ENCODE peak calls at places on chromosomes 13 and 19, in six cellular contexts. K, X, P, L, V and S are unnamed samples.

GRCh38 chr13:51727634-51728274 is 76.2 kb downstream of the DHRS12 start:
- DNase-seq in P (no peak), V (no peak), L (no peak), X (no peak), K (no peak), S (no peak)

GRCh38 chr13:111344471-111345191 is 24.2 kb downstream of the TEX29 start:
- DNase-seq in L (peak; percentile 66), P (peak; percentile 94), V (peak; percentile 70), X (peak; percentile 71), K (peak; percentile 92), S (peak; percentile 95)

GRCh38 chr13:43387880-43388279 is 364.5 kb downstream of the DNAJC15 start:
- DNase-seq in P (no peak), X (no peak), L (no peak), V (no peak), K (no peak), S (no peak)

GRCh38 chr13:87042946-87043345 is 628.2 kb upstream of the SLITRK5 start:
- DNase-seq in K (peak; percentile 51), X (no peak), P (no peak), L (no peak), V (no peak), S (no peak)

GRCh38 chr13:106295971-106296370 is 239.5 kb downstream of the EFNB2 start:
- DNase-seq in K (no peak), L (no peak), P (no peak), V (no peak), X (no peak), S (no peak)

GRCh38 chr13:50686547-50686946 is 156.9 kb downstream of the DLEU7 start:
- DNase-seq in L (no peak), X (no peak), K (no peak), V (no peak), P (no peak), S (no peak)

GRCh38 chr13:39350461-39350881 is 252.5 kb downstream of the LHFPL6 start:
- DNase-seq in L (no peak), X (no peak), P (no peak), K (no peak), V (no peak), S (no peak)

GRCh38 chr19:18834644-18834984 is 2.9 kb downstream of the UPF1 start:
- DNase-seq in V (no peak), P (no peak), K (no peak), X (no peak), L (no peak), S (no peak)

GRCh38 chr19:7789447-7789846 is 26.4 kb downstream of the CLEC4M start:
- DNase-seq in P (peak; percentile 19), L (no peak), X (no peak), V (peak; percentile 89), K (no peak), S (peak; percentile 91)

GRCh38 chr13:25943666-25944065 is 108.2 kb downstream of the SHISA2 start:
- DNase-seq in V (no peak), X (no peak), K (no peak), L (peak; percentile 46), P (no peak), S (no peak)

GRCh38 chr13:111122056-111122455 is 6.9 kb downstream of the ARHGEF7 start:
- DNase-seq in L (no peak), K (peak; percentile 59), P (no peak), V (peak; percentile 43), X (no peak), S (no peak)

GRCh38 chr13:46575843-46576242 is 22.9 kb downstream of the LRCH1 start:
- DNase-seq in V (no peak), L (peak; percentile 69), K (peak; percentile 89), P (no peak), X (no peak), S (no peak)

GRCh38 chr19:4591296-4591695 is 31.8 kb upstream of the SEMA6B start:
- DNase-seq in K (no peak), L (no peak), V (no peak), P (no peak), X (no peak), S (no peak)

GRCh38 chr19:41916033-41916424 is 12.2 kb downstream of the ERFL start:
- DNase-seq in V (no peak), L (no peak), X (no peak), P (no peak), K (no peak), S (no peak)

GRCh38 chr13:67107973-67108372 is 122.2 kb downstream of the PCDH9 start:
- DNase-seq in L (no peak), V (no peak), X (no peak), P (no peak), K (no peak), S (no peak)

GRCh38 chr13:111429064-111429558 is 108.7 kb downstream of the TEX29 start:
- DNase-seq in X (peak; percentile 37), V (peak; percentile 88), K (peak; percentile 18), L (peak; percentile 4), P (peak; percentile 71), S (peak; percentile 82)

GRCh38 chr13:104296301-104296700 is 1230.1 kb upstream of the SLC10A2 start:
- DNase-seq in P (no peak), X (no peak), K (no peak), L (peak; percentile 18), V (no peak), S (no peak)

GRCh38 chr13:70960841-70961443 is 852.7 kb upstream of the KLHL1 start:
- DNase-seq in K (peak; percentile 13), L (peak; percentile 50), P (peak; percentile 27), X (peak; percentile 29), V (no peak), S (no peak)

GRCh38 chr19:5821521-5822180 is 16.8 kb downstream of the NRTN start:
- DNase-seq in V (no peak), L (no peak), X (no peak), K (no peak), P (no peak), S (no peak)

GRCh38 chr13:89150362-89150761 is 1479.2 kb downstream of the SLITRK5 start:
- DNase-seq in K (no peak), X (no peak), P (no peak), V (no peak), L (peak; percentile 58), S (no peak)

GRCh38 chr19:2291185-2291751 is 9.3 kb upstream of the PEAK3 start:
- DNase-seq in X (peak; percentile 71), L (no peak), K (no peak), V (peak; percentile 85), P (no peak), S (peak; percentile 75)

GRCh38 chr19:2150794-2151338 is 500 bp downstream of the AP3D1 start:
- DNase-seq in L (peak; percentile 20), V (peak; percentile 69), P (peak; percentile 30), K (no peak), X (no peak), S (no peak)

GRCh38 chr13:112042496-112042895 is 24.5 kb upstream of the SOX1 start:
- DNase-seq in K (no peak), L (no peak), X (no peak), P (peak; percentile 77), V (no peak), S (peak; percentile 47)

GRCh38 chr13:26895808-26896466 is 135.4 kb upstream of the GPR12 start:
- DNase-seq in V (no peak), P (peak; percentile 16), X (no peak), K (no peak), L (no peak), S (no peak)

GRCh38 chr19:44684892-44685847 is 13.8 kb upstream of the CEACAM16 start:
- DNase-seq in L (peak; percentile 100), V (no peak), P (peak; percentile 91), K (peak; percentile 97), X (peak; percentile 17), S (peak; percentile 51)

GRCh38 chr19:35596366-35596999 is 10.5 kb downstream of the PMIS2 start:
- DNase-seq in K (no peak), L (peak; percentile 14), P (peak; percentile 37), X (no peak), V (no peak), S (no peak)

GRCh38 chr19:9914315-9915207 is 21.8 kb downstream of the OLFM2 start:
- DNase-seq in K (peak; percentile 77), X (peak; percentile 79), P (peak; percentile 93), V (peak; percentile 90), L (peak; percentile 87), S (peak; percentile 87)

GRCh38 chr19:44142014-44142523 is 715 bp downstream of the ZNF234 start:
- DNase-seq in K (peak; percentile 42), X (no peak), P (no peak), L (peak; percentile 49), V (peak; percentile 45), S (no peak)

GRCh38 chr19:3374369-3375112 is 8.2 kb downstream of the NFIC start:
- DNase-seq in K (no peak), P (no peak), X (no peak), L (no peak), V (no peak), S (no peak)

GRCh38 chr19:45954132-45954531 is 19.5 kb downstream of the NOVA2 start:
- DNase-seq in K (no peak), L (no peak), X (peak; percentile 93), P (peak; percentile 33), V (no peak), S (no peak)

GRCh38 chr13:24706886-24707585 is 26.8 kb downstream of the ATP12A start:
- DNase-seq in V (no peak), P (no peak), L (no peak), X (no peak), K (no peak), S (no peak)
- H2BK15ac ChIP-seq in V (no peak overlapping the region), P (no peak overlapping the region), L (no peak overlapping the region), X (no peak overlapping the region), K (no peak overlapping the region), S (no peak overlapping the region)

GRCh38 chr19:22530042-22530441 is 104.1 kb upstream of the ZNF492 start:
- DNase-seq in K (no peak), P (no peak), L (no peak), X (no peak), V (no peak), S (no peak)
- H2BK15ac ChIP-seq in K (no peak overlapping the region), P (no peak overlapping the region), L (no peak overlapping the region), X (no peak overlapping the region), V (no peak overlapping the region), S (no peak overlapping the region)

GRCh38 chr13:76826527-76826926 is 59.7 kb downstream of the KCTD12 start:
- DNase-seq in L (no peak), X (no peak), K (no peak), P (no peak), V (no peak), S (no peak)

GRCh38 chr13:76822691-76823267 is 63.4 kb downstream of the KCTD12 start:
- DNase-seq in X (no peak), K (peak; percentile 34), L (peak; percentile 37), V (no peak), P (peak; percentile 42), S (no peak)

GRCh38 chr13:76828316-76828741 is 57.9 kb downstream of the KCTD12 start:
- DNase-seq in K (peak; percentile 17), X (no peak), P (no peak), V (no peak), L (no peak), S (no peak)

GRCh38 chr13:76823969-76824368 is 62.2 kb downstream of the KCTD12 start:
- DNase-seq in P (peak; percentile 31), V (no peak), X (no peak), K (no peak), L (no peak), S (no peak)

GRCh38 chr13:76825415-76825814 is 60.8 kb downstream of the KCTD12 start:
- DNase-seq in X (no peak), K (peak; percentile 33), V (no peak), P (no peak), L (no peak), S (no peak)
- H2BK15ac ChIP-seq in X (no peak overlapping the region), K (no peak overlapping the region), V (no peak overlapping the region), P (no peak overlapping the region), L (no peak overlapping the region), S (no peak overlapping the region)

GRCh38 chr13:113746143-113746525 is 12.9 kb upstream of the TMEM255B start:
- DNase-seq in V (no peak), X (no peak), P (no peak), L (no peak), K (no peak), S (no peak)
- H2BK15ac ChIP-seq in V (no peak overlapping the region), X (no peak overlapping the region), P (no peak overlapping the region), L (no peak overlapping the region), K (no peak overlapping the region), S (no peak overlapping the region)

GRCh38 chr13:74556002-74556551 is 421.9 kb upstream of the KLF12 start:
- DNase-seq in P (no peak), K (no peak), L (no peak), V (no peak), X (no peak), S (no peak)
- H2BK15ac ChIP-seq in P (no peak overlapping the region), K (no peak overlapping the region), L (no peak overlapping the region), V (no peak overlapping the region), X (no peak overlapping the region), S (no peak overlapping the region)